ENCODE peak calls at places on chromosomes 3 and 15, in eight cellular contexts. A is lower leg skin, L is GM12891, I is A549, Q is stomach, G is uterus, T is adrenal gland, M is ovary. D is an unnamed sample.

GRCh38 chr3:32508731-32509130 is 6.1 kb upstream of the CMTM6 start:
- DNase-seq in A (no peak), L (no peak), I (no peak), Q (no peak), G (no peak), T (no peak), M (no peak), D (no peak)

GRCh38 chr3:102195198-102195948 is 239.4 kb upstream of the ZPLD1 start:
- DNase-seq in A (no peak), L (no peak), I (peak), Q (peak), G (no peak), T (no peak), M (no peak), D (peak)

GRCh38 chr3:174440350-174440716 is 418.8 kb upstream of the NAALADL2 start:
- DNase-seq in A (no peak), L (no peak), I (no peak), Q (no peak), G (peak), T (peak), M (peak), D (no peak)

GRCh38 chr3:197329382-197329781 is 31.0 kb upstream of the DLG1 start:
- DNase-seq in A (no peak), L (no peak), I (no peak), Q (no peak), G (no peak), T (no peak), M (no peak), D (no peak)

GRCh38 chr3:136893848-136894443 is 31.9 kb downstream of the NCK1 start:
- DNase-seq in A (no peak), L (no peak), I (peak), Q (no peak), G (no peak), T (no peak), M (no peak), D (no peak)

GRCh38 chr3:36165509-36165908 is 214.8 kb upstream of the STAC start:
- DNase-seq in A (no peak), L (no peak), I (no peak), Q (no peak), G (no peak), T (no peak), M (no peak), D (no peak)

GRCh38 chr3:126827121-126827520 is 123.1 kb downstream of the CHCHD6 start:
- DNase-seq in A (no peak), L (no peak), I (no peak), Q (no peak), G (no peak), T (no peak), M (no peak), D (no peak)

GRCh38 chr3:195847061-195847950 is 35.6 kb upstream of the MUC4 start:
- DNase-seq in A (no peak), L (no peak), I (peak), Q (peak), G (no peak), T (peak), M (no peak), D (peak)

GRCh38 chr15:58762731-58763130 is 8.4 kb upstream of the MINDY2 start:
- DNase-seq in A (no peak), L (no peak), I (no peak), Q (no peak), G (no peak), T (no peak), M (no peak), D (no peak)

GRCh38 chr15:63495780-63496179 is 8.6 kb upstream of the USP3 start:
- DNase-seq in A (no peak), L (no peak), I (no peak), Q (no peak), G (no peak), T (no peak), M (no peak), D (no peak)

GRCh38 chr3:133374706-133375105 is 25.1 kb upstream of the BFSP2 start:
- DNase-seq in A (no peak), L (no peak), I (no peak), Q (no peak), G (no peak), T (no peak), M (no peak), D (no peak)

GRCh38 chr3:126487151-126487771 is 11.6 kb upstream of the ZXDC start:
- DNase-seq in A (no peak), L (no peak), I (no peak), Q (no peak), G (peak), T (peak), M (no peak), D (peak)

GRCh38 chr3:119628390-119628789 is 30.7 kb downstream of the PLA1A start:
- DNase-seq in A (no peak), L (no peak), I (no peak), Q (no peak), G (no peak), T (no peak), M (no peak), D (no peak)

GRCh38 chr3:196238612-196239190 is 22.4 kb downstream of the SLC51A start:
- DNase-seq in A (no peak), L (no peak), I (no peak), Q (no peak), G (no peak), T (no peak), M (no peak), D (no peak)

GRCh38 chr3:156769661-156770654 is 56.2 kb upstream of the LEKR1 start:
- DNase-seq in A (no peak), L (no peak), I (no peak), Q (no peak), G (no peak), T (no peak), M (no peak), D (no peak)

GRCh38 chr3:169664034-169664820 is 715 bp upstream of the MECOM start:
- DNase-seq in A (no peak), L (no peak), I (no peak), Q (peak), G (no peak), T (no peak), M (no peak), D (no peak)

GRCh38 chr15:70096215-70096974 is 1.3 kb downstream of the TLE3 start:
- DNase-seq in A (peak), L (no peak), I (peak), Q (peak), G (peak), T (peak), M (peak), D (peak)

GRCh38 chr3:101635954-101636798 is 40.8 kb downstream of the ZBTB11 start:
- DNase-seq in A (peak), L (peak), I (peak), Q (peak), G (peak), T (peak), M (peak), D (peak)

GRCh38 chr3:181727122-181728036 is 15.7 kb downstream of the SOX2 start:
- DNase-seq in A (no peak), L (no peak), I (no peak), Q (peak), G (no peak), T (no peak), M (no peak), D (no peak)

GRCh38 chr3:196388946-196389345 is 43.3 kb downstream of the UBXN7 start:
- DNase-seq in A (no peak), L (no peak), I (no peak), Q (no peak), G (no peak), T (no peak), M (no peak), D (no peak)

GRCh38 chr3:135655328-135655727 is 310.2 kb upstream of the PPP2R3A start:
- DNase-seq in A (no peak), L (no peak), I (no peak), Q (no peak), G (no peak), T (no peak), M (no peak), D (no peak)

GRCh38 chr3:45792036-45792435 is 4.3 kb downstream of the SLC6A20 start:
- DNase-seq in A (peak), L (no peak), I (no peak), Q (no peak), G (no peak), T (no peak), M (no peak), D (no peak)

GRCh38 chr15:29822685-29823459 is 604 bp upstream of the TJP1 start:
- DNase-seq in A (peak), L (no peak), I (peak), Q (peak), G (peak), T (peak), M (peak), D (peak)

GRCh38 chr3:2352134-2352762 is 253.6 kb downstream of the CNTN4 start:
- DNase-seq in A (no peak), L (no peak), I (no peak), Q (no peak), G (no peak), T (no peak), M (no peak), D (no peak)

GRCh38 chr3:28334552-28334951 is 14.0 kb upstream of the ZCWPW2 start:
- DNase-seq in A (no peak), L (no peak), I (no peak), Q (no peak), G (no peak), T (no peak), M (no peak), D (no peak)

GRCh38 chr3:49903451-49904424 is at the start of gene MST1R:
- DNase-seq in A (peak), L (peak), I (peak), Q (peak), G (peak), T (peak), M (peak), D (no peak)
- TF ChIP-seq POLR2A in A (no peak), L (peak), I (peak), Q (no peak), G (peak), T (no peak), M (no peak), D (no peak)

DNA sequence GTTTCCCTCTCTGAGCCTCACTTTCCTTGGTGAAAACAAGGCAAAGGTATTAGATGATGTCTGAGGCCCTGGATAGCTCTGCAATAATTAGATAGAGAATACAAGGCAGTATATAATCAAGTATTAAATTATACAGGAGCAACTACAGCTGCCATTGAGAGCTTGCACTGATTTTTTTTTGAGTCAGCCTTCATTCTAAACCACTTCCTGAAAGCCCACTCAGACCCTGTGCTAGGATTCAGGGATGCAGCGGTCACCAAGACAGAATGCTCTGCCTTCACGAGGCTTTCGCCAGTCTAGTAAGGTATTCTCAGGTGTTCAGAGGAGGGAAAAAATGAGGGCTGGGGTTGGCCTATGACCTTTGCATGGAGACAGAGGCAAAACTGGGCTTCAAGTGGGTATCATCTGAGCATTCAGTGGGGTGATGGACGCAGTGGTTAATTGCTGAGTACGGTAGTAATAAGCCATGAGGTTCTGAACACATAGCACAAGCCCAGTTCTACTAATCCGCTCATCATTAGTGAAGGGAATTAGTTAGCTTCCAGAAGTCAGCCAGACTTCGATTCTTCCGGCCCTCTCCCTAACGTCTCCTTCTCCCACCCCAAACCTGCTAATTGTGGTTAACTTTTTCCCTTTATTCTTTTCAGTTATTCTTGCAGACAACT is 3.6 kb downstream of the VGLL4 start:
- DNase-seq in A (no peak), L (no peak), I (no peak), Q (no peak), G (no peak), T (no peak), M (no peak), D (no peak)
- TF ChIP-seq POLR2A in A (no peak), L (no peak), I (no peak), Q (no peak), G (no peak), T (no peak), M (no peak), D (no peak)

GRCh38 chr3:52056968-52057805 is 816 bp upstream of the DUSP7 start:
- DNase-seq in A (peak), L (peak), I (peak), Q (peak), G (peak), T (peak), M (peak), D (peak)
- TF ChIP-seq POLR2A in A (no peak), L (no peak), I (no peak), Q (no peak), G (peak), T (no peak), M (peak), D (no peak)

GRCh38 chr15:72197460-72198409 is at the start of gene GRAMD2A:
- DNase-seq in A (peak), L (peak), I (peak), Q (peak), G (no peak), T (peak), M (no peak), D (no peak)

GRCh38 chr15:72197045-72197459 is 535 bp downstream of the GRAMD2A start:
- DNase-seq in A (peak), L (no peak), I (no peak), Q (no peak), G (no peak), T (no peak), M (no peak), D (no peak)

GRCh38 chr15:72199721-72200212 is 2.2 kb upstream of the GRAMD2A start:
- DNase-seq in A (peak), L (peak), I (peak), Q (peak), G (peak), T (peak), M (peak), D (peak)

GRCh38 chr15:72200395-72201237 is 3.0 kb upstream of the GRAMD2A start:
- DNase-seq in A (no peak), L (no peak), I (no peak), Q (no peak), G (no peak), T (no peak), M (no peak), D (no peak)

GRCh38 chr15:72198410-72199270 is 1.1 kb upstream of the GRAMD2A start:
- DNase-seq in A (peak), L (no peak), I (no peak), Q (no peak), G (no peak), T (no peak), M (no peak), D (no peak)
- TF ChIP-seq POLR2A in A (no peak), L (peak), I (no peak), Q (no peak), G (no peak), T (no peak), M (no peak), D (no peak)

DNA sequence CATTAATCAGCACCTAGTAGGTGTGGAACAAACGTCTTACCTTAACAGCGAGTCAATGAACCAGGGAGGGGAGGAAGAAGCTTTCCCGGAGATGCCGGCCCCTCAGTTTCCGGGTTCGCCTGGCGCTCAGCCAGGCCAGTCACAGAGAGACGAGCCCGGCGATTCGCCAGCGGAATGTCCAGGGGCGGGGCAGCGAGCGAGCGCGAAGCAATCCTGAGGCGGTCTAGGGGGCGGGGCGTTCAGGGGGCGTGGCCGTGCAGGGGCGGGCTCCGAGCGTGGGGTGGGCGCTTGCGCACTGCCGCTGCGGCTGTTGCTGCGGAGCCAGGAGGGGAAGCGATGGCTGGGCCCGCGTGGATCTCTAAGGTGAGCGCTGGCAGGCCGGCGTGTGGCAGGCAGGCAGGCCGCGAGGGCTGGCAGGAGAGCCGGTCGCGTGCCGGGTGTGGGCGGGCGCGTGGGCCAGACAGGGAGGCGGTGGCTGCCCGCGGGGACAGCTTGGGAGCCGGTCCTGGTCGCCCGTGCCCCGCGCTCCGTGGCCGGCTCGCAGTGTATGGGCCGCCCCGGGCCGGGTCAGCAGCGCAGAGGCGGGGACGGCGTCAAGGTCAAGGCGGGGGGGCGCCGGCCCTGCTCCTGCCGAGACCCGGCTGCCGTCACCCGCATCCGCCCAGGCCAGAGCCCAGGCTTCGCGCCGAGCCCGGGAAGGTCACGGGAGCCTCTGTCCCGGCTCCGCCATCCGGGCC is at the start of gene IDH3A:
- DNase-seq in A (peak), L (peak), I (peak), Q (peak), G (peak), T (peak), M (peak), D (peak)
- TF ChIP-seq POLR2A in A (no peak), L (peak), I (peak), Q (no peak), G (peak), T (peak), M (peak), D (peak)

DNA sequence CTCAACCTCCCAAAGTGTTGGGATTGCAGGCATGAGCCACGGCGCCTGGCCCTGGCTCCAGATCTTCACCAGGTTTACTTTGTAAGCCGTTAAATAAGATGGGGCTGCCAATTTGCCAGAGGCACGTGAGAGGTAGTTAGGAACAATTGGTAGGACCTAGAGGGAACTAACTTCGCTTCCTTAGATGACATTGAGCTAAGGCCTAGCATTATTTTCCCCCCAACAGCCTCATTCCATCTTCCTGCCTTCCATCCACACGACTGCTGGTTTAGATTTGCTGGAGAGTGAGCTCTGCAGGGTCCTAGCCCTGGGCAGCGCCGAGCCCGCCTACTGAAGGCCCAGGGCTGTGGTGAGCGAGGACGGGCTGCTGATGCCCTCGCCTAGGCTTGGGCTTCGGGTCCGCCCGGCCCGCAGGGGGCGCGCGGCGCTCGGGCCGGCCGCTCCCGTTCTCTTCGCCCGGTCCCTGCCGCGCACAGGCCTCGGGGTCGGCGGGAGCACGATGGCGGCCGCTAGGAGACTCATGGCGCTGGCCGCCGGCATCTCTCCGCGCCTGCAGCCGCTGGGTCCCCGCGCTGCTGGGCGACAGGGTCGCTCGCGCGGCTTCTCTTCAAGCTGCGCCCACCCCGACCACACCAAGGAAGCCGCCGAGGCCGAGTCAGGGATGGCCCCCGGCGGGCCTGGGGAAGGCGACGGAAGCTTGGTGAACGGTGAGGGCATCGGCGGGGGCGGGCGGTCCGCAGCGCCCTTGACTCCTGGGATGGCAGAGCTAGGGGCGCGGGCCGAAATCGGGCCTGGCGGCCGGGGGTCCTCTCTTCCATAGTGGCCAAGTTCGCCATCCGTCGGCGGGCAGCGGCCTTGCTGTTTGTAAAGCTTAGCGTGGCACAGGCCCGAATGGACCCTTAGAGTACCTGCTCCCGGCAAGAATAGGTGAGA is 21.9 kb downstream of the DHX30 start:
- DNase-seq in A (peak), L (peak), I (peak), Q (peak), G (peak), T (peak), M (peak), D (peak)
- TF ChIP-seq POLR2A in A (no peak), L (peak), I (peak), Q (no peak), G (peak), T (no peak), M (peak), D (peak)

GRCh38 chr3:179071569-179072397 is at the start of gene ZMAT3:
- DNase-seq in A (peak), L (peak), I (peak), Q (peak), G (peak), T (peak), M (peak), D (peak)
- TF ChIP-seq POLR2A in A (no peak), L (peak), I (peak), Q (no peak), G (peak), T (peak), M (peak), D (peak)